ENCODE peak calls at places on chromosome 15, in five cellular contexts. J, G, E, C and Y are unnamed samples.

GRCh38 chr15:73564255-73564654 is 68.9 kb downstream of the NPTN start:
- DNase-seq in J (no peak), G (no peak), E (peak), C (no peak), Y (no peak)

GRCh38 chr15:43218908-43219706 is 1.7 kb downstream of the EPB42 start:
- DNase-seq in J (no peak), G (no peak), E (peak), C (no peak), Y (peak)

GRCh38 chr15:67501836-67502461 is 19.0 kb upstream of the C15orf61 start:
- DNase-seq in J (no peak), G (no peak), E (peak), C (no peak), Y (no peak)

GRCh38 chr15:33860749-33861148 is 107.5 kb upstream of the CHRM5 start:
- DNase-seq in J (no peak), G (no peak), E (peak), C (no peak), Y (no peak)

GRCh38 chr15:40289140-40289775 is 6.4 kb upstream of the ANKRD63 start:
- DNase-seq in J (no peak), G (no peak), E (no peak), C (no peak), Y (no peak)

GRCh38 chr15:90412356-90413194 is 24.5 kb downstream of the IQGAP1 start:
- DNase-seq in J (peak), G (no peak), E (peak), C (no peak), Y (peak)

GRCh38 chr15:100310511-100310910 is 31.3 kb downstream of the ADAMTS17 start:
- DNase-seq in J (no peak), G (no peak), E (no peak), C (no peak), Y (no peak)

GRCh38 chr15:58574612-58575011 is 142.8 kb downstream of the LIPC start:
- DNase-seq in J (no peak), G (no peak), E (no peak), C (no peak), Y (no peak)

GRCh38 chr15:25797511-25798206 is 65.5 kb downstream of the ATP10A start:
- DNase-seq in J (no peak), G (no peak), E (no peak), C (peak), Y (no peak)

GRCh38 chr15:88401269-88401971 is 65.8 kb downstream of the MRPL46 start:
- DNase-seq in J (no peak), G (no peak), E (no peak), C (no peak), Y (no peak)

GRCh38 chr15:85711590-85712192 is 83.0 kb downstream of the KLHL25 start:
- DNase-seq in J (no peak), G (no peak), E (peak), C (no peak), Y (no peak)

GRCh38 chr15:47355759-47356158 is 361.5 kb upstream of the SEMA6D start:
- DNase-seq in J (no peak), G (no peak), E (no peak), C (no peak), Y (no peak)